ENCODE peak calls at places on chromosomes 7 and 10, in five cellular contexts. N, X, G, B and C are unnamed samples. For H3K4me1 and H3K36me3, the result is how much of the 10 kb centered on the place peaks cover.

GRCh38 chr7:47100815-47101435 is 481.0 kb downstream of the TNS3 start:
- DNase-seq in N (peak), X (no peak), G (no peak), B (peak), C (no peak)

GRCh38 chr7:73779517-73779916 is 9.4 kb upstream of the CLDN3 start:
- DNase-seq in X (no peak), B (no peak), N (no peak), G (peak), C (no peak)

GRCh38 chr7:2571409-2571808 is 12.6 kb downstream of the IQCE start:
- DNase-seq in B (no peak), X (no peak), G (no peak), N (no peak), C (no peak)

GRCh38 chr10:96642530-96642929 is 55.7 kb upstream of the TM9SF3 start:
- DNase-seq in B (no peak), X (no peak), N (no peak), G (no peak), C (no peak)

GRCh38 chr10:24872790-24873182 is 79.6 kb downstream of the PRTFDC1 start:
- DNase-seq in B (no peak), N (no peak), X (no peak), G (no peak), C (no peak)

GRCh38 chr10:29377333-29377961 is 88.6 kb downstream of the LYZL1 start:
- DNase-seq in B (no peak), G (no peak), N (no peak), X (no peak), C (no peak)

GRCh38 chr10:97534746-97535367 is 36.1 kb downstream of the UBTD1 start:
- DNase-seq in N (no peak), B (no peak), G (no peak), X (no peak), C (no peak)

GRCh38 chr7:66522518-66522917 is 106.2 kb upstream of the KCTD7 start:
- DNase-seq in X (no peak), G (no peak), B (no peak), N (no peak), C (no peak)

GRCh38 chr7:105926131-105926530 is 36.9 kb upstream of the CDHR3 start:
- DNase-seq in X (no peak), B (no peak), N (no peak), G (no peak), C (no peak)

GRCh38 chr10:113041841-113042745 is 92.0 kb downstream of the TCF7L2 start:
- DNase-seq in X (peak), G (no peak), N (no peak), B (no peak), C (no peak)

GRCh38 chr7:155198901-155199845 is 98.5 kb upstream of the INSIG1 start:
- DNase-seq in X (no peak), B (no peak), N (no peak), G (no peak), C (no peak)

GRCh38 chr10:7408003-7408493 is 2.8 kb downstream of the SFMBT2 start:
- DNase-seq in G (no peak), X (no peak), B (no peak), N (peak), C (peak)

GRCh38 chr10:79264942-79265341 is 82.3 kb upstream of the PPIF start:
- DNase-seq in B (no peak), N (peak), G (peak), X (no peak), C (no peak)

GRCh38 chr7:3922175-3922635 is 621.2 kb downstream of the SDK1 start:
- DNase-seq in N (peak), G (peak), X (peak), B (no peak), C (no peak)

GRCh38 chr10:17742918-17743317 is 9.1 kb upstream of the TMEM236 start:
- DNase-seq in X (peak), G (peak), B (peak), N (peak), C (no peak)

GRCh38 chr7:157272351-157273207 is 64.2 kb upstream of the DNAJB6 start:
- DNase-seq in X (no peak), G (no peak), N (no peak), B (no peak), C (no peak)

GRCh38 chr7:42745357-42746022 is 166.4 kb downstream of the C7orf25 start:
- DNase-seq in G (peak), B (peak), N (peak), X (no peak), C (peak)

GRCh38 chr10:84525120-84525806 is 196.9 kb downstream of the CCSER2 start:
- DNase-seq in B (no peak), X (no peak), G (no peak), N (no peak), C (no peak)

GRCh38 chr7:100682228-100682741 is 8.7 kb downstream of the GNB2 start:
- DNase-seq in B (no peak), X (no peak), N (no peak), G (no peak), C (no peak)

GRCh38 chr10:28910960-28911359 is 233.6 kb downstream of the BAMBI start:
- DNase-seq in N (no peak), X (no peak), G (no peak), B (no peak), C (no peak)

GRCh38 chr7:48976268-48976667 is 51.9 kb downstream of the CDC14C start:
- DNase-seq in B (no peak), X (no peak), N (no peak), G (no peak), C (no peak)

GRCh38 chr7:21767300-21767900 is 178.3 kb downstream of the CDCA7L start:
- DNase-seq in B (peak), N (no peak), G (peak), X (no peak), C (no peak)

GRCh38 chr7:119123326-119123725 is 898.8 kb downstream of the ANKRD7 start:
- DNase-seq in N (no peak), B (no peak), X (no peak), G (no peak), C (no peak)

GRCh38 chr10:89458289-89458688 is 43.9 kb downstream of the IFIT5 start:
- DNase-seq in G (no peak), B (no peak), N (no peak), X (no peak), C (no peak)

GRCh38 chr7:25028370-25028971 is 48.5 kb upstream of the OSBPL3 start:
- DNase-seq in G (peak), B (no peak), X (no peak), N (no peak), C (no peak)

GRCh38 chr7:2051708-2052656 is 180.8 kb downstream of the MAD1L1 start:
- DNase-seq in G (no peak), N (no peak), X (no peak), B (no peak), C (no peak)

GRCh38 chr7:106393564-106393963 is 108.8 kb upstream of the NAMPT start:
- DNase-seq in N (no peak), X (no peak), B (no peak), G (no peak), C (no peak)

DNA sequence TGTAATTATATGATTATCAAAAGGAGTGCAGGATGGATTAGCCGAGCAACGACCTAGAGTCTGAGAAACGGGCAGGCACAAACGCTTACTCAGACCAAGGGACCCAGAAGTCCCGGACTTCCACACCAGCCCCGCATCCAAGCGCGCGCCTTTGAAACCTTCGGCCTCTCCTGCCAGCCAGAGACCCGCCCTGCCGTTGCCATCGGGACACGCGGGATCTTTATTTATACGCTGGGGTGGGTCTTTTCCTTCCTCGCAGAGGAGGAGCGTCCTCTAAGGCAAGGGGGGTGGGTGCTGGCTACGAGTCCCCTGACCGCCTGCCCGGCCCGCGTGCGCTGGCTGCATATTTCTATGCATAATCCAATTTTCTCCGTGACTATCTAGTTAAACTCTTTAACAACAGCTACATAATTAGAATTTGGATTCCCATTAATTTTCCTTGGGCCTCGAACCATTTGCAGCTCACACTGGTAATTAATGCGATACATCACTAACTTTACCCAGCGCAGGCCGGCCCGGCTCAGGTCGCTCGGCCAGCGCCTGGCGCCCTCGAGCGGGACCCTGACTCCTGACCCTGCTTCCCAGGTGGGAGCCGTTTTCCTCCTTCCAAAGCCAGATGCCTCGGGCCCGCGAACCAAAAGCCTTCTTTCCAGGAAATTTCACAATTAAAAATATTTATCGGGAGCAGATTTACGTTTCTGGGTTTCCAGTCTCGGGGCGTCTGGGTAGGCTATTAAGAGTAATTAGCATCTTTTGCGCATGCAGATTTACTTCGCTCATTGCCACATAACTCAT is 12.4 kb downstream of the LBX1 start:
- DNase-seq in B (no peak), N (no peak), G (no peak), X (no peak), C (no peak)
- H3K4me1 ChIP-seq in B (under half), N (under half), G (under half), X (under half), C (under half)

GRCh38 chr7:492714-493065 is 27.0 kb downstream of the PDGFA start:
- DNase-seq in G (no peak), N (peak), B (no peak), X (no peak), C (no peak)

GRCh38 chr7:491292-491957 is 28.2 kb downstream of the PDGFA start:
- DNase-seq in N (peak), B (no peak), G (no peak), X (no peak), C (no peak)

GRCh38 chr7:490461-491291 is 29.0 kb downstream of the PDGFA start:
- DNase-seq in N (peak), G (no peak), X (no peak), B (no peak), C (no peak)

GRCh38 chr7:493661-494251 is 25.9 kb downstream of the PDGFA start:
- DNase-seq in G (no peak), X (no peak), N (peak), B (no peak), C (no peak)

GRCh38 chr7:491958-492713 is 27.5 kb downstream of the PDGFA start:
- DNase-seq in X (no peak), B (no peak), G (no peak), N (peak), C (no peak)
- H3K36me3 ChIP-seq in X (under half), B (under half), G (under half), N (under half), C (under half)

DNA sequence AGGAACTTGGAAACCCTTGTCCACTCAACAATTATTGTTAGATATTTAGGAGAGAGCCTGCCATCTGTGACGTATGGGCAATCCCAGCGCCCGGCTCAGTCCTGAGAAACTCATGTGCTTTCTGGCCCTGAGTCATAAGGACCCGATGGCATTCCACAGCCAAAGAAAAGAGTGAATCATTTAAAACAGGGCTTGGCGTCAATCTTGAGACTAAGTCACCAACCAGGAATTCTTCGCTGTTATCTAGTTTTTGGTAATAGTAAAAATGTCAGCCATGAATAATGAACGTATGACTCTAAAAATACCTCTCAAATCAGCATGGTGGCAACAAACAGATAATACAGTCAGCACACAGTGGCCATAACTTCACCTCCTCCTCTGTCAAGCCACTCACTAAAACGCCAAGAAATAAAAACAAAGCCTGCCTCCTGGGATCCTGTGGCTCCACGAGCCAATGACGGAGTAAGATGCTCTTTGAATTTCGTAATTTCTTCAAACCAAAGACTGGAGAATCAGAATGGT is 140.8 kb downstream of the ADAM12 start:
- DNase-seq in N (peak), G (no peak), B (peak), X (peak), C (no peak)
- H3K4me1 ChIP-seq in N (under half), G (under half), B (under half), X (under half), C (under half)

DNA sequence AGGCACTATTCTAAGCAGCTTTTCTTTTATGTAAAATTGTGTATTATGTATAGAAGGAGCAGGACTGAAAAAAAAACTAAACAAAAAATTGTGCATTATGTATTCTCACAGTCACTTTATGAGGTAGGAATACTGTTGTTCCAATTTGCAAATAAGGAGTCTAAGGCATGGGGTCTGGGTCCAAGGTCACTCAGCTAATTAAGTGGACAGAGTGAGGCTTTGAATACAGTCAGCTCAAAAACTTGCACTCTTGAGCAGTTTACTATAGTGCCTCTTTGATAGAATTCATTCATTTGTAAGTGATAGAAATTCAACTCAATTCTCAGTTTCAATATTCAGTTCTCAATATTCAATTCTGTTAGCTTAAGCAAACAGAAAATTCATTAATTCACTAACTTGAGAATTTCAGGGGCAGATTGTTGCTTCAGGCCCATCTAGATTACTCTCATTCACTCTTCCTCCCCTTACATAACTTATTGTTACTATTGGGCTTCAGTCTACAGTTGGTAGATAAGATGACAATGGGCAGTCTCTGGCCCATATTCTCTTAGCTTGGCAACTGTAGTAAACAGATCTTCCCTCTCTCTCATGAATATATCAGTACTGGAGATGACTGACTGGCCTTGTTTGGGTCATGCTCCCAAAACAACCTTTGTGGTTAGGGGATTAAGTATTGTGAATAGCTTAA is 86.6 kb downstream of the BTAF1 start:
- DNase-seq in G (no peak), N (no peak), B (no peak), X (no peak), C (no peak)
- H3K36me3 ChIP-seq in G (under half), N (half or more), B (half or more), X (half or more), C (under half)